ENCODE peak calls at places on chromosomes 2 and 18, in four cellular contexts. Z, N, D and M are unnamed samples. For H3K36me3, the result is how much of the 10 kb centered on the place peaks cover.

GRCh38 chr18:23113576-23113975 is 21.7 kb upstream of the CABLES1 start:
- DNase-seq in N (no peak), D (no peak), Z (no peak), M (no peak)

GRCh38 chr18:28432350-28432749 is 255.4 kb upstream of the CDH2 start:
- DNase-seq in Z (no peak), N (no peak), D (no peak), M (no peak)

GRCh38 chr18:7349181-7349837 is 118.4 kb downstream of the LRRC30 start:
- DNase-seq in N (no peak), Z (no peak), D (no peak), M (no peak)

GRCh38 chr2:1675633-1676032 is 68.7 kb downstream of the PXDN start:
- DNase-seq in N (no peak), D (no peak), Z (peak), M (peak)

GRCh38 chr2:16278421-16279200 is 338.3 kb downstream of the MYCN start:
- DNase-seq in D (no peak), N (no peak), Z (no peak), M (no peak)

GRCh38 chr2:127641133-127641532 is 4.8 kb upstream of the GPR17 start:
- DNase-seq in D (no peak), Z (no peak), N (no peak), M (no peak)

GRCh38 chr18:8496186-8496585 is 113.1 kb upstream of the RAB12 start:
- DNase-seq in Z (no peak), N (no peak), D (no peak), M (no peak)

GRCh38 chr2:29528891-29529520 is 392.4 kb downstream of the ALK start:
- DNase-seq in N (no peak), Z (peak), D (no peak), M (peak)

GRCh38 chr18:58288922-58289797 is 245.1 kb downstream of the NEDD4L start:
- DNase-seq in Z (no peak), D (no peak), N (no peak), M (peak)

GRCh38 chr2:227748079-227748478 is 2.4 kb downstream of the SCYGR8 start:
- DNase-seq in N (no peak), Z (no peak), D (no peak), M (no peak)

GRCh38 chr18:37270046-37270665 is 295.4 kb downstream of the CELF4 start:
- DNase-seq in N (no peak), D (no peak), Z (peak), M (no peak)

GRCh38 chr2:8836979-8837794 is at the start of gene KIDINS220:
- DNase-seq in Z (peak), N (peak), D (peak), M (peak)

DNA sequence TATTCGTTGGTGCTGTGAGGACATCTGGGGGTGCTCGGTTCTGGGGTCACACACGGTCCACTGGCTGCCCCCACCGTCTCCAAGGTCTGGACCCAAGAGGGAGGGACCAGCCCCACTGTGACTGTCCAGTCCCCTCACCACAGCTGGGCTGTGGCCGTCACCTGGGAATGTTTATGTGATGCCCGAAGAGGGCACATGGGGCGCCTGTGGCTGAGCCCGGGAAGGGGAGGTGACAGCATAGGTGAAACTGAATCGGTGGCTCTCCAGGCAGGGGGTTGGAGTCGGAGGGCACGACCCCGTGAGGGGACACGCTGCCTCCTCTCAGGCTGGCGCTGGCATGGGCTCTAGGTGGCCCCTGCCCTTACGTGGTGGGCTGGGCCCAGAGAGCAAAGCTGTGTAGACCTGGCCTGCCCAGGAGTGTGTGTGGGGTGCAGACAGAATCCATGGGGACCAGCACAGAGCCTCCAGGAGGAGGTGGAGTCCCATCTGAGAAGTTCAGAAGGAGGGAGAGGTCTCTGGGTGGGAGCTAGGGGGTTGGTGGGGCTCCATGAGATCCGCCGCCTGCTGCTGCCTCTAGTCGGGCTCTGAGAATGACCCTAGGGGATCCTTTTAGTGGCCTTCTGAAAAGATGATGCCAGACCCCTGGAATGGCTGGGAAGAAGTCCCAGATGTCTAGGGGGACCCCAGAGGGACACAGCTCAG is 1.8 kb downstream of the BOK start:
- DNase-seq in D (no peak), Z (no peak), N (no peak), M (no peak)
- H3K36me3 ChIP-seq in D (under half), Z (under half), N (under half), M (under half)

GRCh38 chr2:25966531-25967265 is 15.6 kb downstream of the KIF3C start:
- DNase-seq in D (no peak), N (no peak), Z (no peak), M (no peak)
- H3K36me3 ChIP-seq in D (under half), N (under half), Z (under half), M (under half)

GRCh38 chr18:35303610-35304009 is 13.6 kb upstream of the ZSCAN30 start:
- DNase-seq in Z (no peak), D (no peak), N (no peak), M (no peak)
- H3K36me3 ChIP-seq in Z (half or more), D (under half), N (under half), M (half or more)

GRCh38 chr2:197497301-197497700 is 2.3 kb downstream of the HSPD1 start:
- DNase-seq in D (no peak), N (no peak), Z (no peak), M (no peak)
- H3K36me3 ChIP-seq in D (under half), N (under half), Z (half or more), M (half or more)

DNA sequence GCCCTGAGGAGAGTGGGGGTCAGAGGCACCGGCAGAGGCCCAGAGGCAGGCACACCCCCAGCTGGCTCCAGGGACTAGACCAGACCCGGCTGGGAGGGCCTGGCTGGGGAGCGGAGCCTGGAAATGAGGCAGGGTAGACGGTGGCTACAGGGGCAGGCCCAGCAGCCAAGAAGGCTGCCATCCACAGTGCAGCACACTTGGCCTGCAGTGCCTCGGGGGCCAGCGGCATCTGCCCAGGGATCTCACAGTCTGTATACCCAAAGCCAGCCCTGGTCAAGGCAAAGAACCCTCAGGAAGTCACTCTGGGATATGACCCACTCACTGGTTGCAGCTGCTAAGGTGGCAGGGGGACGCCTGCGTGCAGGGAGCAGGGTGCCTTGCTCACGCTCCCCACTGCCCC is 17.8 kb downstream of the PER2 start:
- DNase-seq in D (no peak), N (peak), Z (no peak), M (no peak)
- H3K36me3 ChIP-seq in D (under half), N (under half), Z (half or more), M (under half)

GRCh38 chr2:47014564-47015051 is 99.0 kb upstream of the MCFD2 start:
- DNase-seq in Z (no peak), N (no peak), D (no peak), M (peak)

GRCh38 chr2:47012189-47012588 is 96.6 kb upstream of the MCFD2 start:
- DNase-seq in N (no peak), Z (no peak), D (no peak), M (no peak)

GRCh38 chr2:47012866-47013265 is 97.3 kb upstream of the MCFD2 start:
- DNase-seq in D (no peak), Z (no peak), N (no peak), M (no peak)

GRCh38 chr2:47011696-47012095 is 96.1 kb upstream of the MCFD2 start:
- DNase-seq in Z (no peak), D (no peak), N (no peak), M (no peak)

DNA sequence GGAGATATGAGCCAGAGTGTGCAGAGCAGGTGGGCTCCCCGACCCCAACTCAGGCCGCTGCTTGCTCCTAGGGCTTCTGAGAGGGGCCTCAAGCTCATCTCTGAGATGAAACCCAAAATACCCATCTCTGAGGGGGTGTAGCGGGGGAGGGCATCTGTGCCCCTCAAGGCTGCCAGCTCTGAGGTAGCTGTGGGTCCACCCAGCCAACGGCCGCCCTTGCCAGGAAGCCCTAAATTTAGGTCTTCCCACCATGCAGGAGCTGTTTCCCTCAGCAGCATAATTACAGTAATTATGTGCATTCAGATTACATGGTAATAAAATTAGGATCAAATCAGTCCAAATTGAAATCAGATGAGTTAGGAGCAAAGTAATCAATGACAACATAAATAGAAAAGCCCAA is 97.8 kb upstream of the MCFD2 start:
- DNase-seq in D (no peak), N (no peak), Z (no peak), M (no peak)
- H3K36me3 ChIP-seq in D (under half), N (under half), Z (under half), M (under half)

DNA sequence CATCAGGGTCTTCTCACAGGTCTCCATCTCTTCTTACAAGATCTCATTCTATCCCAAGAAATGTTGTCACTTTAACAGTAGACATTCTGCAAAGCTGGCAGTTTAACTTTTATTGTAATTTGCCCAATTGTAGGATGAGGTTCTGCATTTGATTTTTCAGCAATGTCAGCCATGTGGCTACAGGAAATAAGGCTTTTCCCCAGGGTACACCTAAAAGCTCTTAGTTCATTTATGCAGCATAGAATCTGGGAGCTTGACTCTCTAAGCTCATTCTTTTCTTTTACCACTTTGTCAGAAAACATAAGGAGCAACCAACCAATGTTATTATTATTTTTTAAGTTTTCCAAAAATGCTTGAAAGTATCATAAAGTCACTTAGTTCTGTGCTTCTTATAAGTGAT is 123.4 kb downstream of the CALCRL start:
- DNase-seq in N (no peak), D (no peak), Z (no peak), M (no peak)
- H3K36me3 ChIP-seq in N (under half), D (under half), Z (under half), M (under half)

DNA sequence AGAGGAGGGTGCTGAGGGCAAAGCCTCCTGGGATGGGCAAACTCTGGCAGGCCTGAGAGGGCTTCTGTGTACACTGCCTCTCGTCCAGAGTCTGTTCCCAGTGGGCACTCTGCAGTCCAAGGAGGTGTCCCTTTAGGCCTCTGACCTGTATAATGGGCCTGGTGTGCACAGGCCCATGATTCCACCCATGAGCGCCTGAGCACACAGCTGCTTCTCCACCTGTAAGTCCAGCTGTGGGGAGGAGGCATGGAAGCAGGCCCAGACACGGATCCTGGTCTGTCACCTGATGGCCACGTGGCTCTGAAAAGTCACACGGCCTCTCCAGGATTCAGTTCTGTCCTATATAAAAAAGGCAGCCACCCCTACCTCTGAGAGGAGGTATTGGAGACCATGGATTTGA is 57.0 kb downstream of the PARD6G start:
- DNase-seq in Z (no peak), D (no peak), N (no peak), M (no peak)
- H3K36me3 ChIP-seq in Z (under half), D (under half), N (under half), M (under half)